ENCODE peak calls at places on chromosomes 4 and X, in five cellular contexts. S, I, K, V and N are unnamed samples.

GRCh38 chr4:119690871-119691270 is 62.3 kb upstream of the PDE5A start:
- DNase-seq in V (no peak), I (no peak), K (no peak), S (peak; percentile 4), N (no peak)

GRCh38 chr4:100895572-100896197 is 377.9 kb upstream of the EMCN start:
- DNase-seq in K (no peak), I (no peak), V (no peak), S (no peak), N (peak; percentile 11)

GRCh38 chrX:110745288-110745687 is 50.3 kb downstream of the CHRDL1 start:
- DNase-seq in I (no peak), K (no peak), S (no peak), V (no peak), N (no peak)

GRCh38 chr4:3859571-3859970 is 93.4 kb downstream of the ADRA2C start:
- DNase-seq in K (no peak), V (no peak), I (no peak), S (no peak), N (no peak)

GRCh38 chrX:96791559-96791958 is 92.1 kb upstream of the RPA4 start:
- DNase-seq in I (no peak), S (no peak), K (no peak), V (no peak), N (no peak)

GRCh38 chrX:131704136-131704695 is 160.3 kb downstream of the OR13H1 start:
- DNase-seq in I (no peak), V (peak; percentile 93), S (no peak), K (no peak), N (peak; percentile 19)

GRCh38 chr4:40264995-40265909 is 68.4 kb downstream of the RHOH start:
- DNase-seq in S (no peak), I (no peak), K (no peak), V (peak; percentile 63), N (no peak)

GRCh38 chr4:26619784-26620183 is 35.9 kb downstream of the TBC1D19 start:
- DNase-seq in K (no peak), I (no peak), V (no peak), S (no peak), N (no peak)

GRCh38 chr4:144954224-144954623 is 143.8 kb downstream of the ANAPC10 start:
- DNase-seq in V (no peak), S (no peak), I (no peak), K (no peak), N (no peak)

GRCh38 chr4:83639849-83640493 is 104.1 kb downstream of the GPAT3 start:
- DNase-seq in V (peak; percentile 53), K (peak; percentile 67), I (no peak), S (peak; percentile 71), N (peak; percentile 24)

GRCh38 chr4:169278669-169279068 is 7.9 kb upstream of the SH3RF1 start:
- DNase-seq in S (no peak), V (no peak), I (no peak), K (no peak), N (no peak)

GRCh38 chr4:47010347-47011188 is 17.2 kb upstream of the GABRA4 start:
- DNase-seq in I (no peak), K (no peak), S (no peak), V (no peak), N (no peak)

GRCh38 chr4:3514806-3515421 is 17.3 kb downstream of the LRPAP1 start:
- DNase-seq in K (no peak), I (no peak), S (no peak), V (no peak), N (no peak)

GRCh38 chrX:119654112-119654531 is 38.8 kb downstream of the SEPTIN6 start:
- DNase-seq in V (no peak), S (no peak), K (peak; percentile 7), I (no peak), N (no peak)

GRCh38 chr4:25694466-25694865 is 38.8 kb downstream of the SLC34A2 start:
- DNase-seq in V (no peak), K (no peak), I (no peak), S (no peak), N (no peak)

GRCh38 chrX:136251042-136251991 is at the start of gene MAP7D3:
- DNase-seq in V (peak; percentile 64), S (peak; percentile 16), I (no peak), K (peak; percentile 18), N (peak; percentile 62)
- TF ChIP-seq POLR2A in V (no peak), S (peak; percentile 37), I (no peak), K (no peak), N (peak; percentile 65)

DNA sequence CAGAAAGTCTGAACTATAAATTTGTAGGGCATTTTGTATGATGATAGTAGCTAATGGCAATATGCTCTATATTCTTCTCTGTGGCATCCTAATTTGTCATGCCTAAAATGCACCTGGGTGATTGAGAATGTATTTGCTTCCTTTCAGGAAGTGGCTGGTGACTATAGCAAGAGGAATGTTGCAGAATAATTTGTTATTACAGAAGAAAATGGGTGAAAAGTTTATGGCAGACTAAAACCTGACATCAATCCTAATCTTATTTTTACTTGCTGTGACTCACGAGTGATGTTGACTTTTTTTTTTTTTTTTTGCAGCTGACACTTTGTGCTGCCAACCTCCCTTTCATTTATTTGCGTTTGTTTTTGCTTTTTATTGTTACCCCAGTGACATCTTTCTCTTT is 141.1 kb downstream of the MSL3 start:
- DNase-seq in I (no peak), K (no peak), S (no peak), V (no peak), N (no peak)
- TF ChIP-seq POLR2AphosphoS5 in I (no peak), K (no peak), S (no peak), V (no peak), N (no peak)

GRCh38 chrX:65668362-65669310 is 1.2 kb downstream of the MSN start:
- DNase-seq in K (peak; percentile 24), V (peak; percentile 61), S (peak; percentile 29), I (no peak), N (no peak)

GRCh38 chrX:65667157-65667502 is 324 bp upstream of the MSN start:
- DNase-seq in K (no peak), S (no peak), V (no peak), I (no peak), N (no peak)

GRCh38 chrX:65671966-65672365 is 4.5 kb downstream of the MSN start:
- DNase-seq in K (no peak), S (no peak), I (no peak), V (no peak), N (no peak)

GRCh38 chrX:65671286-65671685 is 3.8 kb downstream of the MSN start:
- DNase-seq in K (no peak), I (no peak), S (no peak), V (no peak), N (no peak)

DNA sequence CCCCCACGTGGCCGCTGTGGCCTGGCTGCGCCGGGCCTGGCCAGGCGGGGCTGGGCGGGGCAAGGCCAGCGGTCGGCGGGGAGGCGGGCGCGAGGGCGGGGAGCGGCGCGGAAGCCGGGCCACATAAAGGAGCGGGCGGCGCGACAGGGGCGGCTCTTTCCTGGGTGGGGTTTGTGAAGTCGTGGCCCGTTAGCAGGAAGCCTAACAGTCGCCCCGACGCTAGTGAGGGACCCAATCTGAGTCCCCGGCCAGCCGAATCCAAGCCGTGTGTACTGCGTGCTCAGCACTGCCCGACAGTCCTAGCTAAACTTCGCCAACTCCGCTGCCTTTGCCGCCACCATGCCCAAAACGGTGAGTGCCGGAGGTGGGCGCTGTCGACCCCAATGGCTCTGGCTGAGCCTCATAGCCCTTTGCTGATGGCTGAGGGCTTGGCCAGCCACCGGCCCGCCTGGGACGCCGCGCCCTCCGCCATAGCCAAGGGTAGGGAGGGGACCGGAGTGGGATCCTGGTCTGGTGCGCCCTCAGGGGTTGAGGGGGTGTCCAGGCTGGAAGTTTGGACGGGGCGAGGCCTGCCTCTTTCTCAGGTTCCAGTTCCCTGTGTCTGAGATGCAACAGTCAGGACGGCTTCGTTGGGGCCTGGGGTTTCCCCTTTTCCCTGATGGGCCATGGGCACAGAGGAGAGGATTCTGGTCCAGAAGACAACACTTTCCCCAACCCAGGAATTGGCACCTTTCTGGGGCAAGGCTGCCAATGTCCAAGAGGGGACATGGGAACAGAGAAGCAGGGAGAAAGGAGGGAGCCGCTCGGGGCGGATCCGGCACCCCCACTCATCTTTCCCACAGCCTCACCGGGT is at the start of gene MSN:
- DNase-seq in V (peak; percentile 76), I (peak; percentile 81), S (no peak), K (peak; percentile 39), N (peak; percentile 41)
- TF ChIP-seq POLR2A in V (peak; percentile 57), I (peak; percentile 68), S (no peak), K (peak; percentile 57), N (peak; percentile 83)

DNA sequence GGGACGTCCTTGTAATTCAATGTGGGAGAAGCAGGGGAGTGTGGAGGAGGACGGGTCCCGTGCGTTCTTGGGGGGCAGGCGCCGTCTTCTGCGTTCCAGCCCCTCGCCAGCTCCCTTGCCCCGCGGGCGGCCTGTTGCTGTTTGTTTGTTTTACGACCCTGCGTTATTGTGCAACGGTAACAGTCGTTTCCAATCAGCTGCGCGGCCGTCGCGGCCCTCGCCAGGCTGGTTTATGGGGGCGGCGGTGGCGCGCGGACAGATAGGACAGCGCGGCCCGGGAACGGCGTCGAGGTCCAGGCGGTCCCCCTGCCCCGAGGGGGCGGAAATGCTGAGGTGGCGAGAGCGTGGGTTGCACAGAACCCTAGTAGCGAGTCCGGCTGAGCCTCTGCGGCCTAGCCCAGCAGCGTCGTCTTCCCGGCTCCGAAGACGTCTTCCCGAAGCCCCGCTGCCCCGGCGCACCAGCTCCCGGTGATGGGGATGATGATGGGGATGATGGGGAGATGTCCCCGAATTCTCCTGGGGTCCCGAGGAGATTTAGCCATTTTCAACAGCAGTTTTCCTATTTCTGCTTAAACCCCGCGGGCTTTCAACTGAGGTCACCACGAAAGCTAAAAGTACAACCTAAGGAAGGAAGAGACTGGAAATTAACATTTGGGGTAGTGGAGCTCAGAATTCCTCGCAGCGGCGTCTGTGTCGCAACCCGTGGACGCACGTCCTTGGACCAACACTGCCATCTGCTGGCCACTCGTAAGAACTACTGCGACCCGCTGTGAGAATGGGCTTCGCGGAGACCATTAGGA is 4.8 kb downstream of the PDGFRA start:
- DNase-seq in S (peak; percentile 57), I (peak; percentile 87), K (peak; percentile 64), V (peak; percentile 80), N (no peak)
- TF ChIP-seq POLR2AphosphoS5 in S (no peak), I (no peak), K (peak; percentile 28), V (no peak), N (no peak)

DNA sequence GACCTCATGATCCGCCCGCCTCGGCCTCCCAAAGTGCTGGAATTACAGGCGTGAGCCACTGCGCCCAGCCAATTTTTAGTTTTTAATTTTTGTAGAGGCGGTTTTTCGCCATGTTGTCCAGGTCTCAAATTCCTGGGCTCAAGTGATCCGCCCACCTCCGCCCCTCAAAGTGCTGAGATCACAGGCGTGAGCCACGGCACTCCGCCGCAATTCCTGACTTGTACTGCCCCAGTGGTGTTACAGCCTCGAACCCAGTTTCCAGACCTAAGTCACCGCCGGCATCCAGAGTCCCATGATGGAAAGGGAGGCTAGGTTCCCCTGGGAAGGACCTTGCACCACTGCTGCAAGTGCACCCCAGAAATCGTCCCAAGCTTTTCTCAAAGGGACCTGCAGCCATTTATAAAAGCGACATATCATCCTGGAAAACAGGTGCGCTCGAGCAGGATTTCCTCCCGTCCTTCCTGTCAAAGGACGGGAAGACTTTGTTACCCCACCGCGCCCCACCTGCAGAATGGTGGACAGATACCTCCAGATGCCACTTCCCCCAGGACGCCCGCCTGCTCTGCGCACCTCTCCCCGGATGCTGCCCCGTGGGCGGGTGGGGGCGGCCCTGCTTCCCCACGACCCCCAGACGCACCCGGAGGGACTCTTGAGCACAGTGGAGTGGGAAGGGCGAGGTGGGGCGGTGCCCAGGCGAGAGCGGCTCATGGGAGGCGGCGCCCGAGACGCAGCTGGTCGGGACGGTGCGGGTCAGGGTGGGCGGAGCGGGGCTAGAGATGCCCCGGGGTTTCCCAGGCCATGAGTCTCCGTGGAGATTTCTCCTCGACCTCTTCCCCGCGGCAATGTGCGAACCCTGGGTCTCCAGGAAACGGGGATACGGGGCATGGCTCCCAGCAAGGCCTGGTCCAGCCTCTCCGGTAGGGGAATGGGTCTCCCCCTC is 959 bp upstream of the RPL10 start:
- DNase-seq in S (no peak), I (peak; percentile 85), V (peak; percentile 83), K (no peak), N (peak; percentile 61)
- TF ChIP-seq POLR2A in S (no peak), I (no peak), V (no peak), K (no peak), N (no peak)